ENCODE peak calls at places on chromosomes 12 and 14, in seven cellular contexts. A is fibroblast of lung, R is adrenal gland, Y is PC-9, N is colonic mucosa, V is A549, B is endodermal cell. X is an unnamed sample.

GRCh38 chr12:130435331-130435730 is 97.6 kb downstream of the PIWIL1 start:
- DNase-seq in A (no peak), R (no peak), Y (no peak), N (no peak), V (no peak), B (no peak), X (no peak)

GRCh38 chr12:46450279-46450748 is 77.7 kb upstream of the SLC38A2 start:
- DNase-seq in A (no peak), R (peak), Y (no peak), N (peak), V (no peak), B (no peak), X (peak)

GRCh38 chr12:47773858-47774580 is 981 bp downstream of the SLC48A1 start:
- DNase-seq in A (no peak), R (no peak), Y (no peak), N (no peak), V (no peak), B (no peak), X (no peak)

GRCh38 chr14:78455896-78456435 is 285.8 kb downstream of the NRXN3 start:
- DNase-seq in A (no peak), R (no peak), Y (no peak), N (no peak), V (no peak), B (no peak), X (no peak)

GRCh38 chr14:20661197-20661596 is 19.7 kb upstream of the OR6S1 start:
- DNase-seq in A (no peak), R (no peak), Y (no peak), N (no peak), V (no peak), B (no peak), X (no peak)

GRCh38 chr12:128445728-128446127 is 178.8 kb downstream of the TMEM132C start:
- DNase-seq in A (no peak), R (no peak), Y (no peak), N (no peak), V (no peak), B (no peak), X (no peak)

GRCh38 chr12:89098390-89099102 is 253.8 kb downstream of the DUSP6 start:
- DNase-seq in A (peak), R (no peak), Y (no peak), N (no peak), V (no peak), B (peak), X (no peak)

GRCh38 chr12:120453977-120454376 is 7.7 kb downstream of the GATC start:
- DNase-seq in A (peak), R (no peak), Y (no peak), N (no peak), V (peak), B (no peak), X (no peak)

GRCh38 chr14:71415404-71415690 is 508.1 kb downstream of the PCNX1 start:
- DNase-seq in A (peak), R (no peak), Y (no peak), N (no peak), V (no peak), B (no peak), X (no peak)

GRCh38 chr12:126191037-126191891 is 1126.0 kb downstream of the AACS start:
- DNase-seq in A (no peak), R (no peak), Y (peak), N (no peak), V (no peak), B (peak), X (no peak)

GRCh38 chr12:111942557-111942956 is 70.4 kb downstream of the TMEM116 start:
- DNase-seq in A (peak), R (peak), Y (no peak), N (peak), V (peak), B (no peak), X (no peak)

GRCh38 chr14:53808042-53808441 is 148.6 kb downstream of the BMP4 start:
- DNase-seq in A (no peak), R (no peak), Y (no peak), N (no peak), V (no peak), B (no peak), X (no peak)

GRCh38 chr12:10082057-10082874 is 16.5 kb downstream of the CLEC1A start:
- DNase-seq in A (no peak), R (no peak), Y (no peak), N (no peak), V (no peak), B (no peak), X (no peak)

GRCh38 chr12:50564240-50564947 is 59.6 kb downstream of the DIP2B start:
- DNase-seq in A (peak), R (no peak), Y (no peak), N (no peak), V (no peak), B (no peak), X (no peak)

GRCh38 chr12:94379479-94380113 is 80.1 kb downstream of the CEP83 start:
- DNase-seq in A (no peak), R (no peak), Y (no peak), N (no peak), V (no peak), B (no peak), X (no peak)

GRCh38 chr12:74563927-74564326 is 26.3 kb downstream of the ATXN7L3B start:
- DNase-seq in A (no peak), R (no peak), Y (no peak), N (no peak), V (no peak), B (no peak), X (no peak)

GRCh38 chr12:95258146-95258545 is 40.5 kb downstream of the VEZT start:
- DNase-seq in A (no peak), R (no peak), Y (no peak), N (no peak), V (no peak), B (no peak), X (no peak)

GRCh38 chr12:19440019-19440858 is 947 bp downstream of the AEBP2 start:
- DNase-seq in A (peak), R (peak), Y (peak), N (peak), V (peak), B (peak), X (peak)

GRCh38 chr12:51005671-51006070 is 20.5 kb downstream of the SLC11A2 start:
- DNase-seq in A (no peak), R (no peak), Y (peak), N (no peak), V (no peak), B (peak), X (no peak)

GRCh38 chr14:93747102-93747501 is 41.2 kb downstream of the PRIMA1 start:
- DNase-seq in A (no peak), R (no peak), Y (no peak), N (no peak), V (no peak), B (no peak), X (no peak)

GRCh38 chr14:104557086-104557485 is 22.5 kb upstream of the C14orf180 start:
- DNase-seq in A (no peak), R (no peak), Y (no peak), N (no peak), V (no peak), B (peak), X (no peak)

GRCh38 chr12:75984577-75985182 is 46.9 kb downstream of the PHLDA1 start:
- DNase-seq in A (no peak), R (no peak), Y (no peak), N (no peak), V (no peak), B (no peak), X (no peak)
- H3K27ac ChIP-seq in A (peak), R (no peak), Y (peak), N (no peak), V (peak), B (no peak), X (no peak)

DNA sequence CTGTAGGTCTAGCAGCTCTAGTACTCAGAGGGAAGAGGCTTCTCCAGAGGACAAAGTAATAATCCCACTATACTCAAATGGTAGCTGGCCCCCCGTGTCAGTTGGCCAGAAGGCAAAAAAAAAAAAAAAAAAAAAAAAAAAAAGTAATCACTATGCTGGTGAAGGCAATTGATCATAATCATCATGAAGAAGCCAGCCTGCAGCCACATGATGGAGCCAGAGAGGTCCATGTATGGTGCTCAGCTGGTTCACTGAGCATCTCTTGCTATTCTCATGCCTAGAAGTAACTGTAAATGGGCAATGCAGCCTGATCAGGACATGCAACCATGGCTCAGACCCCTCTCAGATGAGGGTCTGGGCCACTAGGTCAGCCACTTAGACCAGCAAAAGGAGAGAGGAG is 378.8 kb downstream of the MED13L start:
- DNase-seq in A (no peak), R (no peak), Y (no peak), N (no peak), V (peak), B (peak), X (peak)
- TF ChIP-seq CTCF in A (peak), R (no peak), Y (no peak), N (no peak), V (peak), B (peak), X (no peak)

GRCh38 chr14:39434401-39434800 is 2.2 kb upstream of the FBXO33 start:
- DNase-seq in A (no peak), R (no peak), Y (no peak), N (no peak), V (no peak), B (no peak), X (no peak)

GRCh38 chr14:39432619-39433451 is 602 bp upstream of the FBXO33 start:
- DNase-seq in A (peak), R (peak), Y (peak), N (peak), V (peak), B (peak), X (peak)

GRCh38 chr14:39432179-39432618 is at the start of gene FBXO33:
- DNase-seq in A (peak), R (peak), Y (peak), N (peak), V (peak), B (peak), X (peak)

GRCh38 chr14:39435241-39435640 is 3.0 kb upstream of the FBXO33 start:
- DNase-seq in A (no peak), R (no peak), Y (no peak), N (no peak), V (no peak), B (no peak), X (no peak)

GRCh38 chr14:39433452-39433813 is 1.2 kb upstream of the FBXO33 start:
- DNase-seq in A (no peak), R (no peak), Y (no peak), N (no peak), V (no peak), B (no peak), X (no peak)
- H3K27ac ChIP-seq in A (peak), R (peak), Y (peak), N (peak), V (peak), B (peak), X (peak)

GRCh38 chr12:13161172-13161571 is 35.4 kb upstream of the EMP1 start:
- DNase-seq in A (no peak), R (no peak), Y (no peak), N (no peak), V (no peak), B (no peak), X (no peak)
- TF ChIP-seq CTCF in A (peak), R (no peak), Y (peak), N (peak), V (no peak), B (peak), X (no peak)

GRCh38 chr12:26319511-26319910 is 124.1 kb downstream of the SSPN start:
- DNase-seq in A (peak), R (peak), Y (peak), N (no peak), V (no peak), B (no peak), X (no peak)
- H3K27ac ChIP-seq in A (no peak), R (no peak), Y (peak), N (no peak), V (no peak), B (no peak), X (no peak)

DNA sequence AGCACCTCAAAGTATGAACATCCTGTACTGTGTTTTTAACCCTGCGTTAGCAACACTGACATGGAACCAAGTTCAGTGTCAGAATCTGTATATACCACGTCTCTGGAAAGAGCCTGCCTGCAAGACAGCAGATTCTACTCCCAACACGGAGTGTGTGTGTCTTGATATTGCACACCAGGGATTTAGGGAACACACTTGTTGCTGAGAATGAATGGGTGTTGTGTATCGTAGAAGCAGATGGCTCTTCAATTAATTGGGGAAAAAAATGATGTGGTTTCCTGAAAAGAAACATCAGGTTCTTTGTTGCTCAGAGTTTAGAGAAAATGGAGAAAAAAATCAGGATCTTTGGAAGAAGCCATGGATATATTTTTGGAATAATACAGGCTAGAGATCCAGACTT is 170.8 kb downstream of the EGLN3 start:
- DNase-seq in A (no peak), R (no peak), Y (no peak), N (no peak), V (no peak), B (no peak), X (no peak)
- TF ChIP-seq CTCF in A (no peak), R (no peak), Y (no peak), N (no peak), V (no peak), B (no peak), X (no peak)

DNA sequence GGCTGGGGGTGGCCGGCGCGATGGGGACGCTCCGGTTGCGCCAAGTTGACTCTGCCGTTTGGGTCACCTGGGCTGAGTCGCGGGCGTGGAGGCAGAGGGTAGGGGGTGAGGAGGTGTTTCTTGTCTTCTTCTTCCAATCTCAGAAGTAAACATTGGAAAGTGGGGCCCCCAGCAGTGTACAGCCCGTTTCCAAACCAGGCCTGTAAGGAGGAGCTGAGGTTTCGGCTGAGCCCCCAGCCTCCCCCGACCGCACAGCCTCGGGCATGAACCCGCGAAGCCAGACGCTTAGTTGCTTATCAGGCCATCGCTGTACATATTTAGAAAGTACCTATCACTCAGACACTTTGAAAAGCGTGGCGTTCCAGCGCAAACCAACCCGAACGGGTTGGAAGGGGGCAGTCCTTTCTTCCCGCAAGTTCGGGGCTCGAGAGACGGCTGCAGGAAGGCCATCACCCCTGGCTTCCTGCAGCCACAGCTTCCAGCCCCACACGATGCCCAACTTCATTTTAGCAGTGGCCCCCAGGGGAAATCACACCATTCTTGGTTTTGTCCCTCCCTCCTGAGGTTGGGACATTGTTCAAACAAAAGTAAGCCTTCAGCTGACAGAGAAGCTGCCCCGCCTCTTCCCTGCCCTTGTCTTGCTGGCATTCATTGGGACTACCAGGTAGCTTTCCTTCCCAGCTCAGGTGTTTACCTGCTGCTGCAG is 164.1 kb downstream of the ZFP36L1 start:
- DNase-seq in A (no peak), R (no peak), Y (peak), N (peak), V (no peak), B (peak), X (peak)
- H3K27ac ChIP-seq in A (no peak), R (no peak), Y (peak), N (peak), V (no peak), B (peak), X (peak)

GRCh38 chr12:169528-170360 is 44.2 kb downstream of the SLC6A12 start:
- DNase-seq in A (no peak), R (no peak), Y (no peak), N (no peak), V (no peak), B (no peak), X (no peak)
- TF ChIP-seq CTCF in A (no peak), R (no peak), Y (no peak), N (no peak), V (no peak), B (peak), X (no peak)

GRCh38 chr14:73116079-73116665 is 20.1 kb upstream of the PSEN1 start:
- DNase-seq in A (no peak), R (no peak), Y (no peak), N (no peak), V (no peak), B (no peak), X (no peak)
- H3K27ac ChIP-seq in A (no peak), R (no peak), Y (peak), N (no peak), V (no peak), B (no peak), X (no peak)